ENCODE peak calls at places on chromosome 11, in five cellular contexts. M is NCI-H2081 treated with DMSO at 0.1 percent for 48 hours, Q is AG09319, J is midbrain, R is amniotic stem cell. G is an unnamed sample.

GRCh38 chr11:34593085-34593484 is 27.8 kb upstream of the EHF start:
- DNase-seq in M (no peak), Q (no peak), J (no peak), R (no peak), G (no peak)

GRCh38 chr11:94504689-94505293 is 7.5 kb upstream of the C11orf97 start:
- DNase-seq in M (no peak), Q (peak), J (peak), R (peak), G (peak)

GRCh38 chr11:11760838-11761237 is 80.9 kb upstream of the USP47 start:
- DNase-seq in M (no peak), Q (no peak), J (no peak), R (no peak), G (no peak)

GRCh38 chr11:45798793-45799441 is 6.0 kb upstream of the SLC35C1 start:
- DNase-seq in M (no peak), Q (no peak), J (no peak), R (no peak), G (no peak)

GRCh38 chr11:32388871-32389770 is 46.2 kb downstream of the WT1 start:
- DNase-seq in M (no peak), Q (no peak), J (no peak), R (no peak), G (no peak)

GRCh38 chr11:79097279-79097875 is 343.5 kb downstream of the TENM4 start:
- DNase-seq in M (no peak), Q (no peak), J (no peak), R (no peak), G (no peak)

GRCh38 chr11:7639643-7640025 is 33.7 kb downstream of the CYB5R2 start:
- DNase-seq in M (no peak), Q (no peak), J (no peak), R (no peak), G (no peak)

GRCh38 chr11:117750916-117751773 is 45.9 kb downstream of the DSCAML1 start:
- DNase-seq in M (no peak), Q (no peak), J (no peak), R (no peak), G (no peak)

GRCh38 chr11:93024376-93024775 is 54.9 kb downstream of the MTNR1B start:
- DNase-seq in M (no peak), Q (no peak), J (no peak), R (no peak), G (no peak)

GRCh38 chr11:68043029-68043348 is 4.2 kb downstream of the TCIRG1 start:
- DNase-seq in M (no peak), Q (no peak), J (no peak), R (no peak), G (no peak)

GRCh38 chr11:75795276-75796090 is 19.5 kb upstream of the UVRAG start:
- DNase-seq in M (no peak), Q (no peak), J (no peak), R (no peak), G (no peak)

GRCh38 chr11:114790910-114791309 is 112.6 kb downstream of the NXPE2 start:
- DNase-seq in M (no peak), Q (no peak), J (no peak), R (no peak), G (no peak)

GRCh38 chr11:115458877-115459276 is 45.3 kb downstream of the CADM1 start:
- DNase-seq in M (no peak), Q (no peak), J (peak), R (no peak), G (no peak)

GRCh38 chr11:68539370-68539769 is 78.8 kb downstream of the PPP6R3 start:
- DNase-seq in M (no peak), Q (no peak), J (no peak), R (no peak), G (no peak)

GRCh38 chr11:35529971-35530495 is 4.6 kb upstream of the PAMR1 start:
- DNase-seq in M (no peak), Q (peak), J (no peak), R (peak), G (peak)

G was measured in SK-N-DZ.